ENCODE peak calls at places on chromosomes 11 and 22, in eight cellular contexts. One of them, this sample, is unnamed.

GRCh38 chr11:102495161-102496042 is 35.1 kb downstream of the MMP7 start:
- DNase-seq in substantia nigra: peak
- DNase-seq in GM04504: peak
- DNase-seq in H4: peak
- DNase-seq in T-helper 17 cell: no peak
- DNase-seq in anterior cingulate cortex: peak
- DNase-seq in AG08395: peak
- DNase-seq in NCI-H524: peak
- DNase-seq in this sample: no peak

GRCh38 chr11:65183201-65183891 is 1.6 kb downstream of the CAPN1 start:
- DNase-seq in T-helper 17 cell: no peak
- DNase-seq in AG08395: no peak
- DNase-seq in NCI-H524: no peak
- DNase-seq in substantia nigra: no peak
- DNase-seq in anterior cingulate cortex: no peak
- DNase-seq in H4: no peak
- DNase-seq in GM04504: no peak
- DNase-seq in this sample: no peak

GRCh38 chr11:112485280-112485679 is 224.6 kb upstream of the PLET1 start:
- DNase-seq in H4: no peak
- DNase-seq in substantia nigra: no peak
- DNase-seq in anterior cingulate cortex: no peak
- DNase-seq in AG08395: no peak
- DNase-seq in NCI-H524: peak
- DNase-seq in GM04504: no peak
- DNase-seq in T-helper 17 cell: no peak
- DNase-seq in this sample: no peak

GRCh38 chr11:4826425-4826824 is 5.3 kb downstream of the OR51F2 start:
- DNase-seq in T-helper 17 cell: no peak
- DNase-seq in GM04504: peak
- DNase-seq in substantia nigra: no peak
- DNase-seq in NCI-H524: peak
- DNase-seq in anterior cingulate cortex: no peak
- DNase-seq in H4: no peak
- DNase-seq in AG08395: peak
- DNase-seq in this sample: no peak

GRCh38 chr22:25747245-25747944 is 5.4 kb downstream of the MYO18B start:
- DNase-seq in H4: peak
- DNase-seq in AG08395: peak
- DNase-seq in T-helper 17 cell: no peak
- DNase-seq in GM04504: peak
- DNase-seq in anterior cingulate cortex: no peak
- DNase-seq in NCI-H524: peak
- DNase-seq in substantia nigra: no peak
- DNase-seq in this sample: no peak

GRCh38 chr11:22193348-22194051 is 615 bp downstream of the ANO5 start:
- DNase-seq in anterior cingulate cortex: peak
- DNase-seq in H4: no peak
- DNase-seq in T-helper 17 cell: no peak
- DNase-seq in GM04504: no peak
- DNase-seq in AG08395: no peak
- DNase-seq in NCI-H524: peak
- DNase-seq in substantia nigra: peak
- DNase-seq in this sample: no peak

GRCh38 chr11:33747969-33748368 is 11.7 kb upstream of the CD59 start:
- DNase-seq in GM04504: no peak
- DNase-seq in substantia nigra: no peak
- DNase-seq in H4: no peak
- DNase-seq in NCI-H524: no peak
- DNase-seq in T-helper 17 cell: no peak
- DNase-seq in AG08395: peak
- DNase-seq in anterior cingulate cortex: no peak
- DNase-seq in this sample: no peak

GRCh38 chr11:77069336-77069968 is 2.7 kb downstream of the CAPN5 start:
- DNase-seq in substantia nigra: no peak
- DNase-seq in NCI-H524: peak
- DNase-seq in T-helper 17 cell: no peak
- DNase-seq in GM04504: no peak
- DNase-seq in AG08395: no peak
- DNase-seq in anterior cingulate cortex: no peak
- DNase-seq in H4: no peak
- DNase-seq in this sample: peak

GRCh38 chr11:117796456-117797428 is at the start of gene DSCAML1:
- DNase-seq in H4: no peak
- DNase-seq in anterior cingulate cortex: peak
- DNase-seq in NCI-H524: no peak
- DNase-seq in substantia nigra: peak
- DNase-seq in T-helper 17 cell: no peak
- DNase-seq in GM04504: no peak
- DNase-seq in AG08395: peak
- DNase-seq in this sample: peak

GRCh38 chr11:2797181-2797711 is 88.3 kb downstream of the CDKN1C start:
- DNase-seq in anterior cingulate cortex: no peak
- DNase-seq in AG08395: no peak
- DNase-seq in H4: no peak
- DNase-seq in NCI-H524: no peak
- DNase-seq in GM04504: no peak
- DNase-seq in substantia nigra: no peak
- DNase-seq in T-helper 17 cell: no peak
- DNase-seq in this sample: peak